ENCODE peak calls at places on chromosomes 5 and 9, in seven cellular contexts. One of them, this sample, is unnamed.

GRCh38 chr9:105065119-105066088 is 137.4 kb upstream of the ABCA1 start:
- DNase-seq in ELR: no peak
- DNase-seq in Right ventricle myocardium superior: no peak
- DNase-seq in foreskin keratinocyte: no peak
- DNase-seq in HTR-8/SVneo: no peak
- DNase-seq in iPS-NIHi11: no peak
- DNase-seq in fibroblast of gingiva: no peak
- DNase-seq in this sample: no peak

GRCh38 chr5:87410941-87411340 is 1.8 kb downstream of the CCNH start:
- DNase-seq in ELR: peak; percentile 55
- DNase-seq in Right ventricle myocardium superior: no peak
- DNase-seq in foreskin keratinocyte: no peak
- DNase-seq in HTR-8/SVneo: no peak
- DNase-seq in iPS-NIHi11: no peak
- DNase-seq in fibroblast of gingiva: peak; percentile 87
- DNase-seq in this sample: no peak

GRCh38 chr9:80061940-80062339 is 490.2 kb downstream of the TLE4 start:
- DNase-seq in ELR: peak; percentile 58
- DNase-seq in Right ventricle myocardium superior: no peak
- DNase-seq in foreskin keratinocyte: peak; percentile 25
- DNase-seq in HTR-8/SVneo: peak; percentile 27
- DNase-seq in iPS-NIHi11: no peak
- DNase-seq in fibroblast of gingiva: peak; percentile 96
- DNase-seq in this sample: no peak

GRCh38 chr5:109759304-109759703 is 69.6 kb downstream of the MAN2A1 start:
- DNase-seq in ELR: peak; percentile 68
- DNase-seq in Right ventricle myocardium superior: no peak
- DNase-seq in foreskin keratinocyte: peak; percentile 22
- DNase-seq in HTR-8/SVneo: peak; percentile 3
- DNase-seq in iPS-NIHi11: no peak
- DNase-seq in fibroblast of gingiva: no peak
- DNase-seq in this sample: no peak

GRCh38 chr9:135335691-135336181 is 143.8 kb upstream of the PPP1R26 start:
- DNase-seq in ELR: no peak
- DNase-seq in Right ventricle myocardium superior: no peak
- DNase-seq in foreskin keratinocyte: no peak
- DNase-seq in HTR-8/SVneo: no peak
- DNase-seq in iPS-NIHi11: peak; percentile 11
- DNase-seq in fibroblast of gingiva: no peak
- DNase-seq in this sample: no peak

GRCh38 chr5:31225118-31225517 is 31.6 kb downstream of the CDH6 start:
- DNase-seq in ELR: peak; percentile 1
- DNase-seq in Right ventricle myocardium superior: no peak
- DNase-seq in foreskin keratinocyte: no peak
- DNase-seq in HTR-8/SVneo: no peak
- DNase-seq in iPS-NIHi11: no peak
- DNase-seq in fibroblast of gingiva: no peak
- DNase-seq in this sample: no peak

GRCh38 chr5:141245250-141245717 is at the start of gene PCDHB15:
- DNase-seq in ELR: peak; percentile 29
- DNase-seq in Right ventricle myocardium superior: no peak
- DNase-seq in foreskin keratinocyte: no peak
- DNase-seq in HTR-8/SVneo: no peak
- DNase-seq in iPS-NIHi11: peak; percentile 26
- DNase-seq in fibroblast of gingiva: no peak
- DNase-seq in this sample: no peak

GRCh38 chr9:136624184-136624951 is 38.3 kb upstream of the EGFL7 start:
- DNase-seq in ELR: no peak
- DNase-seq in Right ventricle myocardium superior: no peak
- DNase-seq in foreskin keratinocyte: peak; percentile 94
- DNase-seq in HTR-8/SVneo: no peak
- DNase-seq in iPS-NIHi11: no peak
- DNase-seq in fibroblast of gingiva: no peak
- DNase-seq in this sample: no peak

GRCh38 chr5:9284781-9285307 is 261.0 kb downstream of the SEMA5A start:
- DNase-seq in ELR: no peak
- DNase-seq in Right ventricle myocardium superior: peak; percentile 43
- DNase-seq in foreskin keratinocyte: no peak
- DNase-seq in HTR-8/SVneo: no peak
- DNase-seq in iPS-NIHi11: no peak
- DNase-seq in fibroblast of gingiva: peak; percentile 91
- DNase-seq in this sample: no peak

GRCh38 chr5:40167283-40167682 is 512.4 kb upstream of the PTGER4 start:
- DNase-seq in ELR: no peak
- DNase-seq in Right ventricle myocardium superior: no peak
- DNase-seq in foreskin keratinocyte: no peak
- DNase-seq in HTR-8/SVneo: no peak
- DNase-seq in iPS-NIHi11: no peak
- DNase-seq in fibroblast of gingiva: no peak
- DNase-seq in this sample: no peak

GRCh38 chr5:171571663-171572062 is 152.2 kb downstream of the FGF18 start:
- DNase-seq in ELR: peak; percentile 78
- DNase-seq in Right ventricle myocardium superior: no peak
- DNase-seq in foreskin keratinocyte: peak; percentile 79
- DNase-seq in HTR-8/SVneo: peak; percentile 65
- DNase-seq in iPS-NIHi11: no peak
- DNase-seq in fibroblast of gingiva: peak; percentile 65
- DNase-seq in this sample: no peak

GRCh38 chr9:133471551-133472276 is 7.2 kb downstream of the SLC2A6 start:
- DNase-seq in ELR: no peak
- DNase-seq in Right ventricle myocardium superior: no peak
- DNase-seq in foreskin keratinocyte: no peak
- DNase-seq in HTR-8/SVneo: no peak
- DNase-seq in iPS-NIHi11: no peak
- DNase-seq in fibroblast of gingiva: no peak
- DNase-seq in this sample: no peak

GRCh38 chr5:41519801-41520200 is 9.4 kb upstream of the PLCXD3 start:
- DNase-seq in ELR: peak; percentile 14
- DNase-seq in Right ventricle myocardium superior: no peak
- DNase-seq in foreskin keratinocyte: no peak
- DNase-seq in HTR-8/SVneo: no peak
- DNase-seq in iPS-NIHi11: no peak
- DNase-seq in fibroblast of gingiva: no peak
- DNase-seq in this sample: no peak

GRCh38 chr9:127197186-127197860 is 67.3 kb upstream of the GARNL3 start:
- DNase-seq in ELR: no peak
- DNase-seq in Right ventricle myocardium superior: no peak
- DNase-seq in foreskin keratinocyte: no peak
- DNase-seq in HTR-8/SVneo: no peak
- DNase-seq in iPS-NIHi11: no peak
- DNase-seq in fibroblast of gingiva: no peak
- DNase-seq in this sample: no peak

GRCh38 chr9:16571127-16571848 is 299.2 kb downstream of the BNC2 start:
- DNase-seq in ELR: no peak
- DNase-seq in Right ventricle myocardium superior: no peak
- DNase-seq in foreskin keratinocyte: peak; percentile 9
- DNase-seq in HTR-8/SVneo: no peak
- DNase-seq in iPS-NIHi11: no peak
- DNase-seq in fibroblast of gingiva: no peak
- DNase-seq in this sample: no peak

GRCh38 chr5:39755452-39755851 is 330.7 kb upstream of the DAB2 start:
- DNase-seq in ELR: peak; percentile 46
- DNase-seq in Right ventricle myocardium superior: no peak
- DNase-seq in foreskin keratinocyte: no peak
- DNase-seq in HTR-8/SVneo: no peak
- DNase-seq in iPS-NIHi11: no peak
- DNase-seq in fibroblast of gingiva: peak; percentile 8
- DNase-seq in this sample: no peak

GRCh38 chr5:172403822-172404221 is 50.5 kb downstream of the SH3PXD2B start:
- DNase-seq in ELR: no peak
- DNase-seq in Right ventricle myocardium superior: peak; percentile 62
- DNase-seq in foreskin keratinocyte: no peak
- DNase-seq in HTR-8/SVneo: no peak
- DNase-seq in iPS-NIHi11: no peak
- DNase-seq in fibroblast of gingiva: no peak
- DNase-seq in this sample: no peak

This sample was measured in NK-92 treated with Interleukin-12 subunit alpha and Interleukin-12 subunit beta, amount 100 ng/mL, for 24 hours.